ENCODE peak calls at places on chromosomes 12 and 14, in seven cellular contexts. L is A673; Z is CD8-positive, alpha-beta memory T cell; S is effector memory CD4-positive, alpha-beta T cell; M is left ventricle myocardium inferior; V is naive thymus-derived CD4-positive, alpha-beta T cell; O is right cardiac atrium. R is an unnamed sample.
A peak's percentile ranks its signal among the peaks of the same experiment; 100 is the strongest.

GRCh38 chr14:96125536-96125935 is 79.1 kb upstream of the BDKRB2 start:
- DNase-seq in O (no peak), L (no peak), Z (no peak), M (no peak), V (no peak), S (no peak), R (no peak)

GRCh38 chr12:68250454-68250853 is 3.0 kb downstream of the IL22 start:
- DNase-seq in S (no peak), M (no peak), V (no peak), Z (no peak), O (no peak), L (peak; percentile 21), R (no peak)

GRCh38 chr14:78399316-78399889 is 229.2 kb downstream of the NRXN3 start:
- DNase-seq in Z (no peak), O (no peak), L (peak; percentile 33), V (peak; percentile 24), M (no peak), S (no peak), R (no peak)

GRCh38 chr14:77322951-77323350 is 2.1 kb downstream of the GSTZ1 start:
- DNase-seq in Z (no peak), O (no peak), M (no peak), V (no peak), S (no peak), L (no peak), R (no peak)

GRCh38 chr14:58955294-58955821 is 233.1 kb upstream of the DAAM1 start:
- DNase-seq in L (no peak), Z (no peak), V (no peak), M (no peak), S (no peak), O (no peak), R (no peak)

GRCh38 chr14:63891148-63891964 is 38.6 kb downstream of the SYNE2 start:
- DNase-seq in S (no peak), Z (no peak), O (peak; percentile 63), V (no peak), M (no peak), L (peak; percentile 34), R (peak; percentile 41)

GRCh38 chr12:19125325-19125724 is 4.2 kb upstream of the PLEKHA5 start:
- DNase-seq in L (peak; percentile 24), Z (no peak), M (no peak), V (no peak), S (no peak), O (no peak), R (no peak)

GRCh38 chr12:44875954-44876553 is at the start of gene NELL2:
- DNase-seq in L (peak; percentile 96), S (peak; percentile 56), V (peak; percentile 60), M (no peak), O (peak; percentile 57), Z (peak; percentile 65), R (peak; percentile 61)

GRCh38 chr14:53927171-53927570 is 29.5 kb downstream of the BMP4 start:
- DNase-seq in M (no peak), Z (no peak), L (no peak), S (no peak), O (no peak), V (no peak), R (no peak)

GRCh38 chr14:74575936-74576335 is 36.1 kb downstream of the LTBP2 start:
- DNase-seq in Z (no peak), S (no peak), L (no peak), M (no peak), V (no peak), O (no peak), R (no peak)
- H3K27ac ChIP-seq in Z (no peak overlapping the region), S (no peak overlapping the region), L (no peak overlapping the region), M (no peak overlapping the region), V (no peak overlapping the region), O (no peak overlapping the region), R (no peak overlapping the region)

DNA sequence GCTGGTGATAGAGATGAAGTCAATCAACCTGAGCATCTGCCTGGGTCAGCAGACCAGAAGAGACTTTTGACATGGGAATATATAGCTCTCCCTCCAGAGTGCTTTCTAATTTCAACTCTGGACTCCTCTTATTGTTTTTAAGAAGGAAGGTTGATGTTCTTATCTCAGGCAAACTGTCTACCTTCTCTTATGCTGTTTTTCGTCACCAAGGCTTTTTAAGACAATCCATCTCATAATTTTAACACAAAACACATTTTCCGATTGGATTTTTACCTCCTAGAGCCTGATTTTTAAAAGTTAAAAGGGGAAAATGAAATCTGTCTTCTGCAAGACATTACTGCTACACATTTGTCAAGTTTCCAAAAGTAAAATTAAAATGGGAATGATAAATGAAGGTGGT is 368.7 kb upstream of the MIS18BP1 start:
- DNase-seq in S (no peak), Z (no peak), V (no peak), M (no peak), L (no peak), O (no peak), R (no peak)
- H3K9me3 ChIP-seq in S (no peaks in the 10 kb centered on the region), Z (no peaks in the 10 kb centered on the region), V (no peaks in the 10 kb centered on the region), M (no peaks in the 10 kb centered on the region), L (no peaks in the 10 kb centered on the region), O (no peaks in the 10 kb centered on the region), R (no peaks in the 10 kb centered on the region)

DNA sequence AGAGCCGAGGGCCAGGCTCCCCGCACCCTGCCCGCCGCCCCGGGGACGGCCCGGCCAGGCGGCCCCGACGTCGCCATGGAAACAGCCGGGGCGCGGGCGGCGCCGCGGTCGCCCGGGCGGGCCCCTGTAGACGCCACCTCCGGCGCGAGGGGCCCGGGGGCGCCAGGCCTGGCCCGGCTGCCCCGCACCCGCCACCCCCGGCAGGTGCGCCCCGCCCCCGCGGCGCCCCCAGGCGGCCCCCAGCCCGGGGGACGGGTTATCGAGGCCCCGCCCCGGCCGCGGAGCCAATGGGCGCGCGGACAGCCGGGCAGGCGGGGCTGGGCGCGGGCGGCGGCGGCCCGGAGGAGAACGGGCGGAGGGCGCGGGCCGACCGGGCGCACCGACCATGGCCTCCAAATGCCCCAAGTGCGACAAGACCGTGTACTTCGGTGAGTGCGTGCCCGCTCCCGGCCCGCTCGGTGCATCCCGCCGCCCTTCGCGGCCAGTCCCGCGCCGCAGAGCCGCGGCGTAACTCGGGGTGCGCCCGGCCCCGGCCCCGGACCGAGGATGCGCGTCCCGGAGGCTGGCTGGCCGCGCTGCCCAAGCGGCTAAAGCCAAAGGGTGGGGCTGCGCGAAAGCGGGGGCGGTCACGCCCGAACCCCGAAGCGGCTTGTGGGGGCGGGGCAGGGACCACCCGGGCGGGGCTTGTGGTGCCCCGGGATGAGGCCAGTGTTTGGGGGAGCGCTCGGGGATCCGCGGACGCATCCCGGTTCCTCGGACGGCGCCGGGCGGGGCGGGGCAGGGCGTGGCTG is at the start of gene CRIP2:
- DNase-seq in M (peak; percentile 77), O (peak; percentile 88), L (peak; percentile 81), V (peak; percentile 72), Z (peak; percentile 49), S (peak; percentile 57), R (no peak)
- H3K4me1 ChIP-seq in M (peaks cover 91% of the 10 kb centered on the region), O (peaks cover 5% of the 10 kb centered on the region), L (peaks cover 57% of the 10 kb centered on the region), V (peaks cover 7% of the 10 kb centered on the region), Z (peaks cover 37% of the 10 kb centered on the region), S (peaks cover 42% of the 10 kb centered on the region), R (peaks cover 20% of the 10 kb centered on the region)

GRCh38 chr12:71060426-71060825 is 97.4 kb downstream of the TSPAN8 start:
- DNase-seq in Z (no peak), M (no peak), L (peak; percentile 27), S (no peak), V (no peak), O (no peak), R (no peak)

GRCh38 chr12:71057330-71057729 is 100.5 kb downstream of the TSPAN8 start:
- DNase-seq in O (no peak), L (peak; percentile 60), V (no peak), Z (no peak), S (no peak), M (no peak), R (no peak)

DNA sequence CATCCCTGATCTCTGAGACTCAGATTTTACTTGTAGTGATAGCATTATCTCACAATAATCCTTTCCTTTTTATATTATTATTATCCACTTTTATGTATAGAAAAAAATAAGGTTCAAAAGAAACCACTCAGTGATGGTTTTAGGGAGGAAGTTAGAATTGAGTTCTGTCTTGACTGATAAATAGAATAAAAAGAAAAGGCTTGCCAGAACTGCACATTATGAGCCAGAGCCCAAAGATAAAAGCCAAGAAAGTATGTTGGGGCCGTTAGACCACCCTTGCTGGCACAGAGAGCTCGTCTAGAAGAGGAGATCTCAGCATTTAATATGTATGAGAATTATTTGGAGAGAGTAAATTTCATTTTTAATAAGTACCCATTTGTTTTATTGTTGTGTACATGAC is 103.2 kb downstream of the TSPAN8 start:
- DNase-seq in O (no peak), M (no peak), L (no peak), V (no peak), Z (no peak), S (no peak), R (no peak)
- H3K27ac ChIP-seq in O (no peak overlapping the region), M (no peak overlapping the region), L (no peak overlapping the region), V (no peak overlapping the region), Z (no peak overlapping the region), S (no peak overlapping the region), R (no peak overlapping the region)

DNA sequence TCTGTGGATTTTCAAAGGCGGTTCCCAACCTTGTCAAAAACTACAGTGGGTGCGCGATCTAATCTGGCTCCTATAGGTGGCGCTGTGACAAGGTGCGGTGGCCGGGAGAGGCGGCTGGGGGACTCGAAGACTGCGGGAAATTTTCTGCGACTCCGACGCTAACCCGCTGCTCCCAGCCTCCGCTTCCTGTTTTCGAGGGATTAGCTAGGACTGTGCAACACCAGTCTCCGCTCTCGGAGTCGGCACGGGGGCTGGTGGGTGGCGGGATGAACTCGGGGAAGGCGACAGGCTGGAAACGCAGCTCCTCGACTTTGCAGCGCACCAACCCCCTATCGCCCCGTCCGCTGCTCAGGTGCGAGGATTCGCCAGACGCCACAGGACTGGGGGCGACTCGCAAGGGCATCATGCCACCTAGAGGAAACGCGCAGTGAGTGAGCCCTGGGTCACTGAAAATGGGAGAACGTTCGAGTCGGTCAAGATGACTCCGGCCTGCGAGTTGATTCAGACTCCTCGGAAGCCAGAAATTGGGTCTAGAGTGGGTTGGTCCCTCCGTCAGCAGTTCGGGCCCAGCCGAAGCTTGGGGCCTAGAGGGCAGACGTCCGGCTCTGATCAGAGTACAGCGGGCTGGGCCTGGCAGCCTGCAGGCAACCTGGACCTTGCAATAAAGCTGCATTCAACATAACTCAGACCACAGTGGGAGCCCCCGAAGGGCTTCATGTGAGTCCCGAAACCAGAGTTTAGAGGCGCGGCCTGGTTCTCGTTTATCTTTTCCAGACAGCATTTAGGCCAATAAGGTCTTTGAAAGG is 5.5 kb upstream of the PAX9 start:
- DNase-seq in V (no peak), M (no peak), L (peak; percentile 93), S (no peak), Z (no peak), O (peak; percentile 48), R (no peak)
- H3K9me3 ChIP-seq in V (no peaks in the 10 kb centered on the region), M (no peaks in the 10 kb centered on the region), L (no peaks in the 10 kb centered on the region), S (no peaks in the 10 kb centered on the region), Z (no peaks in the 10 kb centered on the region), O (no peaks in the 10 kb centered on the region), R (no peaks in the 10 kb centered on the region)

R was measured in iPS DF 6.9.